ENCODE peak calls at places on chromosomes 4 and X, in ten cellular contexts. F is left ventricle myocardium inferior; L is CD8-positive, alpha-beta memory T cell; J is GM23248; T is fibroblast of lung; K is upper lobe of right lung; N is neural progenitor cell; D is aorta; B is PC-3; I is heart right ventricle. W is an unnamed sample.

GRCh38 chr4:3206439-3207100 is 42.4 kb upstream of the MSANTD1 start:
- DNase-seq in K (no peak), J (no peak), N (no peak), L (no peak), B (no peak), F (no peak), T (no peak), I (no peak), D (peak; percentile 3), W (no peak)

GRCh38 chr4:102867278-102868152 is 1.3 kb upstream of the CISD2 start:
- DNase-seq in N (no peak), J (no peak), K (no peak), B (no peak), D (no peak), L (no peak), T (no peak), F (no peak), I (no peak), W (no peak)

GRCh38 chr4:108117473-108118182 is 51.1 kb downstream of the LEF1 start:
- DNase-seq in T (peak; percentile 12), K (no peak), I (no peak), F (no peak), J (no peak), N (peak; percentile 90), L (no peak), B (peak; percentile 4), D (no peak), W (no peak)

GRCh38 chr4:182306792-182307507 is 63.7 kb downstream of the TENM3 start:
- DNase-seq in L (no peak), K (no peak), F (no peak), D (no peak), T (peak; percentile 52), J (no peak), I (no peak), B (no peak), N (no peak), W (no peak)

GRCh38 chr4:149223659-149224058 is 592.0 kb downstream of the IQCM start:
- DNase-seq in K (no peak), B (peak; percentile 70), N (no peak), I (no peak), L (no peak), J (peak; percentile 48), F (no peak), D (no peak), T (peak; percentile 83), W (no peak)

GRCh38 chr4:71029504-71029903 is 36.1 kb downstream of the DCK start:
- DNase-seq in T (no peak), J (peak; percentile 33), N (peak; percentile 3), D (no peak), I (no peak), F (no peak), L (no peak), K (no peak), B (no peak), W (no peak)

GRCh38 chrX:32825009-32825408 is 386.3 kb downstream of the DMD start:
- DNase-seq in N (no peak), D (no peak), J (no peak), T (no peak), K (no peak), I (no peak), L (no peak), B (no peak), F (no peak), W (no peak)

GRCh38 chr4:95957054-95957453 is 117.2 kb downstream of the PDHA2 start:
- DNase-seq in J (no peak), D (no peak), B (no peak), N (no peak), L (no peak), I (no peak), K (no peak), T (peak; percentile 11), F (no peak), W (no peak)

DNA sequence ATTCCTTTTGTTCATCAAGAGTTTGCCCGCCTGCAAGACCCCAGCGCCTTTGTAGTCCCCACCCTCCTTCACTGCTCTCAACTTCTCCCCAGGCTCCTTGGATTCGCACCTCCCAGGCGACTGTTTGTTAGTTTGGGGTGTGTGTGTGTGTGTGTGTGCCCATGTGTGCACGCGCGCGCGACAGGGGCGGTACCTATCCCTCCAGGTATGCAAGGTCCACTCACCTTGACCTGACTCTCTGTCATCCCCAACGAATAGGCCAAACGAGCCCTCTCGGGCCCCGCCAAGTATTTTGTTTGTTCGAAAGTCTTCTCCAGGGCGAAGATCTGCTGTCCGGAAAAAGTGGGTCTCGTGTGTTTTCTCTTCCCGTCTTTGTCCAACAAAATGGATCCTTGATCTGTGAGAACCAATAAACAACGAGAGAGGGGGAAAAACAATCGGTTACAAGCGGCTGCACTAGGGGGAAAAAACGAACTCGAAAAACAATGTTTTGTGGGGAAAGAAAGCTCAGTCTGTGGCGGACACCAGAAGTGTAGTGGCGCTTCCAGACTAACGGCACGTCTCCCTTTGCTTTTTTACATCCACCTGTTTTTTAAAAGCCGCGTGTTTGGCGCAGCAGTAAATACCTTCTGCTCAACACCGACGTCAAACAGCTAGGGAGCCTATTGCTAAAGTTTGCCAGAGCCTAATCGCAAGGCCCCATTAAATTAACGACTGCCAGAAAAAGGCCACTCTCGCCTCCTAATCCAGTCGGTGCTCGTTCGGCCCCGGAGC is 3.5 kb downstream of the NKX6-1 start:
- DNase-seq in T (no peak), F (no peak), L (no peak), J (no peak), K (no peak), I (no peak), D (no peak), N (peak; percentile 47), B (no peak), W (no peak)
- H3K4me1 ChIP-seq in T (no peaks in the 10 kb centered on the region), F (peaks cover 49% of the 10 kb centered on the region), L (peaks cover 7% of the 10 kb centered on the region), J (no peaks in the 10 kb centered on the region), K (peaks cover 25% of the 10 kb centered on the region), I (peaks cover 32% of the 10 kb centered on the region), D (peaks cover 1% of the 10 kb centered on the region), N (peaks cover 47% of the 10 kb centered on the region), B (no peaks in the 10 kb centered on the region), W (peaks cover 10% of the 10 kb centered on the region)

GRCh38 chr4:112509243-112510190 is 6.5 kb downstream of the NEUROG2 start:
- DNase-seq in L (no peak), I (no peak), B (peak; percentile 35), N (peak; percentile 73), T (peak; percentile 19), K (no peak), F (no peak), D (no peak), J (peak; percentile 59), W (no peak)

GRCh38 chr4:112510191-112510467 is 5.9 kb downstream of the NEUROG2 start:
- DNase-seq in D (no peak), T (no peak), J (no peak), L (no peak), B (no peak), I (no peak), N (no peak), K (no peak), F (no peak), W (no peak)

GRCh38 chr4:112510468-112511293 is 5.3 kb downstream of the NEUROG2 start:
- DNase-seq in K (no peak), T (no peak), D (no peak), B (no peak), N (peak; percentile 75), I (no peak), F (no peak), L (no peak), J (no peak), W (no peak)

GRCh38 chr4:112514079-112514448 is 1.9 kb downstream of the NEUROG2 start:
- DNase-seq in J (no peak), D (no peak), T (no peak), B (no peak), F (no peak), I (no peak), L (no peak), K (no peak), N (peak; percentile 66), W (no peak)

DNA sequence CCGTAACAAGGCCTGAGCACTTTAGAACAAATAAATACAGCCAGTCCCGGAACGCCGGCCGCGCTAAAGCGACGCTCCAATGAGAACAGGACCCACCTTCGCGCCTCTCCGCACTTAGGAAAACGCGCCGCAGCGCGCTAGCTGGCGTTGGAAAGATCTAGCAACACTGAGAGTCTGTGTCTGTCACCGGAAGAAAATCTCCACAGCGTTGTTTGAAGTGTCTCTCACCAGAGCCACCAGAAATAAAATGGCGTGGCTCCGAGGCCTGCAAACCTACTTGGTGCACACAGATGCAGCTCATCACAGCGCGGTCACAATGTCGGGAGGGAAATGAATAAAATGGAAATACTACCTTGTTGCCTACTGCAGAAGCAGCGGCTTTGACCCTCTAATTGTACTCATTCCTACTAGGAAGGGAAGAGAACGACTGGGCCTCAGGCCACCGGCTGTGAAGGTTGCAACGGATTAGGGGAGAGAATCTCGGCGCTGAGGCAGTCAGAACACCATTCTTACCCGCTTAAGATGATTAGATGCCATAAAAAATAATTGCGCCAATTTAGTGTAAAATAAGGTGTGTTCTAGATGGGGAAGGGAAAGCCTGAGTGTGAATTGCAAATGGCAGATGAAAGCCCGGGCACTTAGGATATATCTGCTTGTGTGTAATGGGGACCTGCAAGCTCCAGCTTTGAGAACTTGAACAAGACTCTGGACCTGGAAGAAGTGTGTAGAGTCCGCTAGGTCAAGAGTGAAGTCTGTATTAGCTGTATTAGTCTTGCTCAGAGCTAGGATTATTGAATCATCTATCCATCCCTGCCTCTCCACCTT is 4.5 kb downstream of the NEUROG2 start:
- DNase-seq in L (no peak), I (no peak), K (no peak), N (peak; percentile 68), F (no peak), B (no peak), J (no peak), D (no peak), T (no peak), W (no peak)
- H3K4me1 ChIP-seq in L (peaks cover 31% of the 10 kb centered on the region), I (peaks cover 42% of the 10 kb centered on the region), K (peaks cover 42% of the 10 kb centered on the region), N (peaks cover 53% of the 10 kb centered on the region), F (peaks cover 51% of the 10 kb centered on the region), B (peaks cover 10% of the 10 kb centered on the region), J (peaks cover 10% of the 10 kb centered on the region), D (no peaks in the 10 kb centered on the region), T (peaks cover 6% of the 10 kb centered on the region), W (peaks cover 11% of the 10 kb centered on the region)

GRCh38 chr4:30756553-30756952 is 36.4 kb downstream of the PCDH7 start:
- DNase-seq in F (no peak), T (no peak), D (no peak), L (no peak), I (no peak), K (no peak), B (no peak), N (no peak), J (no peak), W (no peak)
- H3K4me1 ChIP-seq in F (peaks cover 5% of the 10 kb centered on the region), T (peaks cover 7% of the 10 kb centered on the region), D (peaks cover 10% of the 10 kb centered on the region), L (no peaks in the 10 kb centered on the region), I (no peaks in the 10 kb centered on the region), K (no peaks in the 10 kb centered on the region), B (peaks cover 40% of the 10 kb centered on the region), N (no peaks in the 10 kb centered on the region), J (peaks cover 15% of the 10 kb centered on the region), W (no peaks in the 10 kb centered on the region)

GRCh38 chr4:73433140-73433539 is 2.9 kb upstream of the AFP start:
- DNase-seq in T (no peak), L (no peak), B (no peak), K (no peak), J (no peak), D (no peak), N (no peak), F (no peak), I (no peak), W (no peak)

GRCh38 chr4:73430188-73430587 is 5.8 kb upstream of the AFP start:
- DNase-seq in F (no peak), B (no peak), I (no peak), N (no peak), T (no peak), K (no peak), J (no peak), D (no peak), L (no peak), W (no peak)

GRCh38 chr4:73434311-73434710 is 1.7 kb upstream of the AFP start:
- DNase-seq in L (no peak), D (no peak), K (no peak), F (no peak), J (peak; percentile 47), T (peak; percentile 3), I (no peak), N (peak; percentile 21), B (peak; percentile 48), W (no peak)

GRCh38 chr4:73431813-73432168 is 4.2 kb upstream of the AFP start:
- DNase-seq in I (no peak), L (no peak), D (no peak), F (no peak), T (no peak), J (no peak), B (no peak), K (no peak), N (no peak), W (no peak)

DNA sequence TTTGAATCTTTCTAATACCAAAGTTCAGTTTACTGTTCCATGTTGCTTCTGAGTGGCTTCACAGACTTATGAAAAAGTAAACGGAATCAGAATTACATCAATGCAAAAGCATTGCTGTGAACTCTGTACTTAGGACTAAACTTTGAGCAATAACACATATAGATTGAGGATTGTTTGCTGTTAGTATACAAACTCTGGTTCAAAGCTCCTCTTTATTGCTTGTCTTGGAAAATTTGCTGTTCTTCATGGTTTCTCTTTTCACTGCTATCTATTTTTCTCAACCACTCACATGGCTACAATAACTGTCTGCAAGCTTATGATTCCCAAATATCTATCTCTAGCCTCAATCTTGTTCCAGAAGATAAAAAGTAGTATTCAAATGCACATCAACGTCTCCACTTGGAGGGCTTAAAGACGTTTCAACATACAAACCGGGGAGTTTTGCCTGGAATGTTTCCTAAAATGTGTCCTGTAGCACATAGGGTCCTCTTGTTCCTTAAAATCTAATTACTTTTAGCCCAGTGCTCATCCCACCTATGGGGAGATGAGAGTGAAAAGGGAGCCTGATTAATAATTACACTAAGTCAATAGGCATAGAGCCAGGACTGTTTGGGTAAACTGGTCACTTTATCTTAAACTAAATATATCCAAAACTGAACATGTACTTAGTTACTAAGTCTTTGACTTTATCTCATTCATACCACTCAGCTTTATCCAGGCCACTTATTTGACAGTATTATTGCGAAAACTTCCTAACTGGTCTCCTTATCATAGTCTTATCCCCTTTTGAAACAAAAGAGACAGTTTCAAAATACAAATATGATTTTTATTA is 3.6 kb upstream of the AFP start:
- DNase-seq in T (no peak), J (no peak), L (no peak), D (no peak), B (no peak), I (no peak), K (no peak), N (no peak), F (no peak), W (no peak)
- H3K4me1 ChIP-seq in T (no peaks in the 10 kb centered on the region), J (no peaks in the 10 kb centered on the region), L (no peaks in the 10 kb centered on the region), D (no peaks in the 10 kb centered on the region), B (no peaks in the 10 kb centered on the region), I (no peaks in the 10 kb centered on the region), K (no peaks in the 10 kb centered on the region), N (no peaks in the 10 kb centered on the region), F (no peaks in the 10 kb centered on the region), W (no peaks in the 10 kb centered on the region)